ENCODE peak calls at places on chromosomes 2 and 18, in seven cellular contexts. P is NCI-H146; Q is AG09319; B is H54; G is stimulated activated naive CD4-positive, alpha-beta T cell; V is activated CD4-positive, alpha-beta T cell treated with anti-CD3 and anti-CD28 coated beads, Interleukin-2, amount 50 U/mL, for 4 hours; A is astrocyte of the hippocampus. R is an unnamed sample.

GRCh38 chr18:58247363-58247834 is 203.4 kb downstream of the NEDD4L start:
- DNase-seq in A (peak), Q (no peak), P (peak), V (no peak), B (no peak), G (no peak), R (no peak)

GRCh38 chr2:71499691-71500090 is 46.3 kb downstream of the DYSF start:
- DNase-seq in B (no peak), A (peak), V (no peak), P (no peak), Q (no peak), G (no peak), R (no peak)

GRCh38 chr2:190139371-190139770 is 76.8 kb upstream of the MSTN start:
- DNase-seq in B (no peak), A (no peak), G (no peak), V (no peak), Q (no peak), P (no peak), R (no peak)

GRCh38 chr18:24491882-24492281 is 31.4 kb downstream of the HRH4 start:
- DNase-seq in B (no peak), P (peak), A (no peak), G (no peak), V (no peak), Q (no peak), R (no peak)

GRCh38 chr2:219631925-219632757 is 4.7 kb downstream of the SLC4A3 start:
- DNase-seq in V (no peak), Q (no peak), P (no peak), B (no peak), G (no peak), A (no peak), R (no peak)

GRCh38 chr2:95329401-95329800 is 32.3 kb downstream of the KCNIP3 start:
- DNase-seq in P (no peak), V (no peak), A (no peak), G (no peak), Q (no peak), B (no peak), R (no peak)

GRCh38 chr18:74063023-74063422 is 84.6 kb downstream of the FBXO15 start:
- DNase-seq in Q (no peak), P (peak), A (no peak), V (no peak), G (peak), B (no peak), R (no peak)

GRCh38 chr2:240604291-240604938 is 17.9 kb downstream of the CAPN10 start:
- DNase-seq in B (peak), Q (no peak), P (peak), G (no peak), A (peak), V (no peak), R (peak)

GRCh38 chr18:64017870-64018269 is 48.0 kb downstream of the SERPINB8 start:
- DNase-seq in Q (no peak), B (no peak), V (no peak), P (peak), A (peak), G (no peak), R (no peak)

GRCh38 chr2:121521359-121521758 is 9.3 kb upstream of the RNU4ATAC start:
- DNase-seq in A (peak), V (no peak), G (no peak), B (no peak), P (no peak), Q (no peak), R (no peak)

GRCh38 chr18:44679912-44680270 is 797 bp upstream of the SETBP1 start:
- DNase-seq in P (peak), A (peak), G (no peak), V (no peak), B (no peak), Q (no peak), R (peak)

GRCh38 chr2:73759287-73759764 is 20.6 kb downstream of the DUSP11 start:
- DNase-seq in B (no peak), A (peak), Q (no peak), V (no peak), P (no peak), G (no peak), R (no peak)

GRCh38 chr2:10084956-10085851 is 5.0 kb upstream of the CYS1 start:
- DNase-seq in B (no peak), V (no peak), A (no peak), G (no peak), P (no peak), Q (no peak), R (no peak)

GRCh38 chr2:223936862-223937326 is 8.2 kb downstream of the WDFY1 start:
- DNase-seq in P (no peak), A (no peak), G (no peak), B (no peak), Q (no peak), V (no peak), R (no peak)

GRCh38 chr2:184119920-184120820 is 478.2 kb upstream of the ZNF804A start:
- DNase-seq in G (no peak), B (no peak), V (no peak), Q (no peak), P (no peak), A (peak), R (no peak)

GRCh38 chr18:36769172-36769571 is 59.6 kb downstream of the TPGS2 start:
- DNase-seq in G (no peak), P (no peak), A (no peak), B (no peak), Q (no peak), V (no peak), R (no peak)

GRCh38 chr2:25649790-25650189 is 23.6 kb downstream of the DTNB start:
- DNase-seq in V (no peak), G (no peak), Q (no peak), B (no peak), P (no peak), A (no peak), R (no peak)

GRCh38 chr2:54558188-54558975 is 102.3 kb downstream of the SPTBN1 start:
- DNase-seq in G (peak), V (peak), P (peak), B (no peak), Q (no peak), A (peak), R (peak)

GRCh38 chr18:67514901-67515540 is 1.5 kb downstream of the DSEL start:
- DNase-seq in G (no peak), A (peak), V (no peak), B (no peak), P (no peak), Q (no peak), R (no peak)

R was measured in WERI-Rb-1.